ENCODE peak calls at places on chromosome 22, in six cellular contexts. J is neuronal stem cell, B is neural progenitor cell, E is GM23338, C is skeletal muscle cell, L is cardiac fibroblast. R is an unnamed sample.

GRCh38 chr22:41247703-41248102 is 7.0 kb upstream of the CHADL start:
- DNase-seq in J (no peak), B (no peak), E (no peak), C (no peak), L (no peak), R (no peak)

GRCh38 chr22:20143883-20144665 is 6.8 kb downstream of the CCDC188 start:
- DNase-seq in J (no peak), B (no peak), E (no peak), C (no peak), L (no peak), R (no peak)

GRCh38 chr22:50530280-50530856 is 556 bp upstream of the TYMP start:
- DNase-seq in J (no peak), B (peak), E (peak), C (no peak), L (peak), R (no peak)

GRCh38 chr22:40668611-40669390 is 10.5 kb upstream of the MCHR1 start:
- DNase-seq in J (no peak), B (peak), E (peak), C (peak), L (peak), R (no peak)

GRCh38 chr22:40520562-40520961 is 116.0 kb downstream of the MRTFA start:
- DNase-seq in J (no peak), B (no peak), E (no peak), C (no peak), L (no peak), R (no peak)

GRCh38 chr22:45207981-45208664 is 32.6 kb downstream of the KIAA0930 start:
- DNase-seq in J (no peak), B (no peak), E (no peak), C (peak), L (no peak), R (no peak)

GRCh38 chr22:41907436-41908401 is 7.2 kb downstream of the SHISA8 start:
- DNase-seq in J (no peak), B (peak), E (peak), C (no peak), L (no peak), R (no peak)

GRCh38 chr22:21791635-21792625 is 56.3 kb upstream of the YPEL1 start:
- DNase-seq in J (no peak), B (no peak), E (no peak), C (no peak), L (peak), R (no peak)

GRCh38 chr22:43867839-43868652 is 5.7 kb upstream of the SULT4A1 start:
- DNase-seq in J (peak), B (peak), E (peak), C (peak), L (peak), R (peak)

GRCh38 chr22:41951898-41952474 is at the start of gene SMIM45:
- DNase-seq in J (peak), B (peak), E (peak), C (no peak), L (peak), R (no peak)

GRCh38 chr22:37156686-37157435 is 7.1 kb upstream of the IL2RB start:
- DNase-seq in J (no peak), B (no peak), E (no peak), C (no peak), L (no peak), R (no peak)
- H3K4me3 ChIP-seq in J (no peak), B (no peak), E (no peak), C (no peak), L (no peak), R (no peak)

GRCh38 chr22:23053912-23054530 is 16.3 kb upstream of the GNAZ start:
- DNase-seq in J (no peak), B (no peak), E (no peak), C (no peak), L (no peak), R (no peak)
- H3K4me3 ChIP-seq in J (no peak), B (no peak), E (no peak), C (no peak), L (no peak), R (no peak)

GRCh38 chr22:33565580-33565995 is 354.7 kb downstream of the LARGE1 start:
- DNase-seq in J (no peak), B (no peak), E (no peak), C (no peak), L (no peak), R (no peak)

GRCh38 chr22:33569547-33569946 is 350.7 kb downstream of the LARGE1 start:
- DNase-seq in J (no peak), B (no peak), E (peak), C (no peak), L (no peak), R (no peak)

GRCh38 chr22:33568934-33569496 is 351.3 kb downstream of the LARGE1 start:
- DNase-seq in J (no peak), B (no peak), E (peak), C (no peak), L (no peak), R (no peak)

GRCh38 chr22:33573479-33573878 is 346.8 kb downstream of the LARGE1 start:
- DNase-seq in J (no peak), B (no peak), E (no peak), C (no peak), L (no peak), R (no peak)

DNA sequence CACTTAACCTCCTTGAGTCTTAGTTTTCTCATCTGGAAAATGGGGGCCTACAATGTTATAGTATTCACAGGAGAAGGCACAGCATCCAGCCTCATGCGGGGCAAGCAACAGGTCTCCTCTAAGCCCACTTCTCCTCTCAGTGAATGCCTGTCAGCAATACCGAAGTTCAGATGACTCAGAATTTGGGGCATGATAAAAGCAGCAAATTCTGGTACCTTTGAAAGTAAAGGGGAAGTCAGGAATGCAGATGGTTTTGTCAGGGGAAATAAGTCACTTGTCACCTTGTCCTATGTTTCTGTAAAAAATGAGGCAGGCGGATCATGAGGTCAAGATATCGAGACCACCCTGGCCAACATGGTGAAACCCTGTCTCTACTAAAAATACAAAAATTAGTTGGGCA is 350.2 kb downstream of the LARGE1 start:
- DNase-seq in J (no peak), B (no peak), E (peak), C (no peak), L (no peak), R (no peak)
- H3K4me3 ChIP-seq in J (no peak), B (no peak), E (no peak), C (no peak), L (no peak), R (no peak)

DNA sequence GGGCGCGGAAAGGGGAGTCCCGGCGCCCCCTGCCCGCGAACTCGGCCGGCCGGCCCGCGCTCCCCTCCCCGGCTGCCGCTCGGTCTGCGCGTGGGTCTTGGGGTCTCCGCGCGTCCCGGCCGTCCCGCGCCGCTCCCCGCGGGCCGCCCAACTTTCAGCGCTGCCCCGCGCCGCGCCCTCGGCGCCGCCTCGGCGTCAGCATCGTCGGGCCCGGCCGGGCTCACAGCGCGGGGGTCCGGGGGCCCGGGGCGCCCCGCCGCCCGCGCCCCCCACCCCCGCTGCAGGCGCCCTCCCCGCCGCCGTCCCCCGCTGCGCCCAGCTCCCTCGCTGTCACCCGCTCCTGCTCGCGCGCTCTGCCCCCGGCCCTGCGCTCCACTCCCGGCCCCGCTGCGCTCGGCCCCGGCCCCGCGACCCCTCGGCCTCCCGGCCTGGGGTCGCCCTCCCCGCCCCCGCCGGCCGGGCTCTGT is at the start of gene KCNJ4:
- DNase-seq in J (no peak), B (no peak), E (no peak), C (no peak), L (no peak), R (no peak)
- H3K4me3 ChIP-seq in J (peak), B (peak), E (peak), C (peak), L (peak), R (peak)